ENCODE peak calls at places on chromosomes 6 and 20, in eight cellular contexts. One of them, this sample, is unnamed.

GRCh38 chr6:134175532-134176282 is 123.3 kb upstream of the SLC2A12 start:
- DNase-seq in mammary epithelial cell: peak
- DNase-seq in omental fat pad: peak
- DNase-seq in Calu3: peak
- DNase-seq in pancreas: peak
- DNase-seq in neural crest cell: peak
- DNase-seq in PC-9: peak
- DNase-seq in fibroblast of lung: peak
- DNase-seq in this sample: no peak

GRCh38 chr6:104505838-104506237 is 353.9 kb downstream of the HACE1 start:
- DNase-seq in fibroblast of lung: no peak
- DNase-seq in Calu3: no peak
- DNase-seq in omental fat pad: no peak
- DNase-seq in pancreas: no peak
- DNase-seq in neural crest cell: no peak
- DNase-seq in PC-9: no peak
- DNase-seq in mammary epithelial cell: no peak
- DNase-seq in this sample: no peak

GRCh38 chr6:147131728-147132127 is 72.5 kb upstream of the STXBP5 start:
- DNase-seq in Calu3: no peak
- DNase-seq in fibroblast of lung: peak
- DNase-seq in mammary epithelial cell: no peak
- DNase-seq in PC-9: no peak
- DNase-seq in pancreas: no peak
- DNase-seq in omental fat pad: no peak
- DNase-seq in neural crest cell: no peak
- DNase-seq in this sample: peak

GRCh38 chr20:62219992-62220665 is at the start of gene HRH3:
- DNase-seq in PC-9: no peak
- DNase-seq in fibroblast of lung: peak
- DNase-seq in omental fat pad: no peak
- DNase-seq in mammary epithelial cell: no peak
- DNase-seq in pancreas: peak
- DNase-seq in neural crest cell: peak
- DNase-seq in Calu3: peak
- DNase-seq in this sample: no peak

GRCh38 chr6:50102676-50103075 is 52.9 kb upstream of the DEFB112 start:
- DNase-seq in neural crest cell: no peak
- DNase-seq in fibroblast of lung: no peak
- DNase-seq in PC-9: no peak
- DNase-seq in pancreas: no peak
- DNase-seq in mammary epithelial cell: no peak
- DNase-seq in Calu3: no peak
- DNase-seq in omental fat pad: no peak
- DNase-seq in this sample: no peak

GRCh38 chr20:34175072-34175471 is 63.0 kb upstream of the EIF2S2 start:
- DNase-seq in mammary epithelial cell: no peak
- DNase-seq in fibroblast of lung: no peak
- DNase-seq in omental fat pad: no peak
- DNase-seq in PC-9: no peak
- DNase-seq in neural crest cell: no peak
- DNase-seq in Calu3: no peak
- DNase-seq in pancreas: no peak
- DNase-seq in this sample: no peak

GRCh38 chr6:148524976-148525375 is 182.3 kb downstream of the SASH1 start:
- DNase-seq in fibroblast of lung: peak
- DNase-seq in pancreas: no peak
- DNase-seq in mammary epithelial cell: no peak
- DNase-seq in PC-9: no peak
- DNase-seq in Calu3: no peak
- DNase-seq in omental fat pad: no peak
- DNase-seq in neural crest cell: no peak
- DNase-seq in this sample: no peak

GRCh38 chr6:144006731-144007454 is 1.2 kb downstream of the PLAGL1 start:
- DNase-seq in neural crest cell: no peak
- DNase-seq in PC-9: no peak
- DNase-seq in pancreas: peak
- DNase-seq in omental fat pad: no peak
- DNase-seq in mammary epithelial cell: peak
- DNase-seq in fibroblast of lung: peak
- DNase-seq in Calu3: no peak
- DNase-seq in this sample: no peak

GRCh38 chr6:167013067-167013466 is 13.9 kb downstream of the CEP43 start:
- DNase-seq in mammary epithelial cell: no peak
- DNase-seq in omental fat pad: no peak
- DNase-seq in pancreas: no peak
- DNase-seq in PC-9: no peak
- DNase-seq in fibroblast of lung: no peak
- DNase-seq in Calu3: no peak
- DNase-seq in neural crest cell: no peak
- DNase-seq in this sample: no peak

GRCh38 chr6:90478278-90478677 is 108.6 kb downstream of the MAP3K7 start:
- DNase-seq in Calu3: no peak
- DNase-seq in fibroblast of lung: no peak
- DNase-seq in omental fat pad: no peak
- DNase-seq in mammary epithelial cell: no peak
- DNase-seq in pancreas: no peak
- DNase-seq in PC-9: no peak
- DNase-seq in neural crest cell: no peak
- DNase-seq in this sample: no peak

GRCh38 chr20:19070681-19071441 is 141.6 kb upstream of the SLC24A3 start:
- DNase-seq in PC-9: no peak
- DNase-seq in fibroblast of lung: no peak
- DNase-seq in Calu3: no peak
- DNase-seq in neural crest cell: no peak
- DNase-seq in mammary epithelial cell: no peak
- DNase-seq in omental fat pad: no peak
- DNase-seq in pancreas: no peak
- DNase-seq in this sample: no peak

GRCh38 chr6:257031-257725 is 35.1 kb upstream of the DUSP22 start:
- DNase-seq in mammary epithelial cell: no peak
- DNase-seq in fibroblast of lung: no peak
- DNase-seq in pancreas: no peak
- DNase-seq in neural crest cell: no peak
- DNase-seq in Calu3: no peak
- DNase-seq in omental fat pad: no peak
- DNase-seq in PC-9: peak
- DNase-seq in this sample: no peak

GRCh38 chr6:47023543-47023942 is 18.6 kb downstream of the ADGRF1 start:
- DNase-seq in pancreas: no peak
- DNase-seq in neural crest cell: no peak
- DNase-seq in fibroblast of lung: no peak
- DNase-seq in Calu3: no peak
- DNase-seq in omental fat pad: no peak
- DNase-seq in PC-9: no peak
- DNase-seq in mammary epithelial cell: no peak
- DNase-seq in this sample: no peak

GRCh38 chr6:168243812-168244376 is 75.7 kb downstream of the DACT2 start:
- DNase-seq in omental fat pad: no peak
- DNase-seq in fibroblast of lung: no peak
- DNase-seq in mammary epithelial cell: no peak
- DNase-seq in pancreas: no peak
- DNase-seq in PC-9: no peak
- DNase-seq in Calu3: no peak
- DNase-seq in neural crest cell: no peak
- DNase-seq in this sample: no peak

GRCh38 chr6:85192186-85192585 is 257.7 kb upstream of the NT5E start:
- DNase-seq in Calu3: no peak
- DNase-seq in pancreas: no peak
- DNase-seq in fibroblast of lung: peak
- DNase-seq in PC-9: no peak
- DNase-seq in omental fat pad: no peak
- DNase-seq in mammary epithelial cell: peak
- DNase-seq in neural crest cell: no peak
- DNase-seq in this sample: no peak

GRCh38 chr20:49256261-49256660 is 21.6 kb downstream of the ZNFX1 start:
- DNase-seq in fibroblast of lung: no peak
- DNase-seq in mammary epithelial cell: no peak
- DNase-seq in neural crest cell: no peak
- DNase-seq in pancreas: no peak
- DNase-seq in Calu3: no peak
- DNase-seq in PC-9: no peak
- DNase-seq in omental fat pad: no peak
- DNase-seq in this sample: no peak

GRCh38 chr6:131062245-131063027 is 609 bp downstream of the EPB41L2 start:
- DNase-seq in fibroblast of lung: no peak
- DNase-seq in Calu3: no peak
- DNase-seq in PC-9: no peak
- DNase-seq in neural crest cell: no peak
- DNase-seq in pancreas: peak
- DNase-seq in mammary epithelial cell: no peak
- DNase-seq in omental fat pad: no peak
- DNase-seq in this sample: no peak

GRCh38 chr6:131061041-131061770 is 1.8 kb downstream of the EPB41L2 start:
- DNase-seq in Calu3: no peak
- DNase-seq in fibroblast of lung: peak
- DNase-seq in pancreas: no peak
- DNase-seq in neural crest cell: no peak
- DNase-seq in mammary epithelial cell: no peak
- DNase-seq in PC-9: no peak
- DNase-seq in omental fat pad: no peak
- DNase-seq in this sample: no peak

GRCh38 chr6:131063764-131064272 is 773 bp upstream of the EPB41L2 start:
- DNase-seq in omental fat pad: no peak
- DNase-seq in PC-9: no peak
- DNase-seq in pancreas: no peak
- DNase-seq in fibroblast of lung: no peak
- DNase-seq in mammary epithelial cell: no peak
- DNase-seq in neural crest cell: no peak
- DNase-seq in Calu3: no peak
- DNase-seq in this sample: no peak

GRCh38 chr6:131061771-131062160 is 1.3 kb downstream of the EPB41L2 start:
- DNase-seq in PC-9: no peak
- DNase-seq in mammary epithelial cell: no peak
- DNase-seq in Calu3: no peak
- DNase-seq in fibroblast of lung: no peak
- DNase-seq in omental fat pad: no peak
- DNase-seq in pancreas: no peak
- DNase-seq in neural crest cell: no peak
- DNase-seq in this sample: no peak

GRCh38 chr6:131063028-131063763 is at the start of gene EPB41L2:
- DNase-seq in neural crest cell: peak
- DNase-seq in PC-9: peak
- DNase-seq in mammary epithelial cell: peak
- DNase-seq in fibroblast of lung: peak
- DNase-seq in pancreas: peak
- DNase-seq in omental fat pad: peak
- DNase-seq in Calu3: peak
- DNase-seq in this sample: peak
- TF ChIP-seq CTCF in neural crest cell: peak
- TF ChIP-seq CTCF in PC-9: no peak
- TF ChIP-seq CTCF in mammary epithelial cell: no peak
- TF ChIP-seq CTCF in fibroblast of lung: peak
- TF ChIP-seq CTCF in pancreas: peak
- TF ChIP-seq CTCF in omental fat pad: no peak
- TF ChIP-seq CTCF in Calu3: peak
- TF ChIP-seq CTCF in this sample: peak

DNA sequence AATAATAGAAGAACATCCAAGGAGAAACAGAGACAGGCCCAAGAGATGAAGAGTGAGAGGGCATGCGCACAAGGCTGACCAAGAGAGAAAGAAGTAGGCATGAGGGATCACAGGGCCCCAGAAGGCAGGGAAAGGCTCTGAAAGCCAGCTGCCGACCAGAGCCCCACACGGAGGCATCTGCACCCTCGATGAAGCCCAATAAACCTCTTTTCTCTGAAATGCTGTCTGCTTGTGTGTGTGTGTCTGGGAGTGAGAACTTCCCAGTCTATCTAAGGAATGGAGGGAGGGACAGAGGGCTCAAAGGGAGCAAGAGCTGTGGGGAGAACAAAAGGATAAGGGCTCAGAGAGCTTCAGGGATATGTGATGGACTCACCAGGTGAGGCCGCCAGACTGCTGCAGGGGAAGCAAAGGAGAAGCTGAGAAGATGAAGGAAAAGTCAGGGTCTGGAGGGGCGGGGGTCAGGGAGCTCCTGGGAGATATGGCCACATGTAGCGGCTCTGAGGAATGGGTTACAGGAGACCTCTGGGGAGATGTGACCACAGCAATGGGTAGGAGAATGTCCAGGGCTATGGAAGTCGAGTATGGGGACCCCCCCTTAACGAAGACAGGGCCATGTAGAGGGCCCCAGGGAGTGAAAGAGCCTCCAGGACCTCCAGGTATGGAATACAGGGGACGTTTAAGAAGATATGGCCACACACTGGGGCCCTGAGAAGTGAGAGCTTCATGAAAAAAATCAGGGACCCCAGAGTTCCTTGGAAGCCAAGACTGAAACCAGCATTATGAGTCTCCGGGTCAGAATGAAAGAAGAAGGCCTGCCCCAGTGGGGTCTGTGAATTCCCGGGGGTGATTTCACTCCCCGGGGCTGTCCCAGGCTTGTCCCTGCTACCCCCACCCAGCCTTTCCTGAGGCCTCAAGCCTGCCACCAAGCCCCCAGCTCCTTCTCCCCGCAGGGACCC is 981 bp upstream of the TNF start:
- DNase-seq in PC-9: no peak
- DNase-seq in neural crest cell: no peak
- DNase-seq in pancreas: no peak
- DNase-seq in omental fat pad: no peak
- DNase-seq in fibroblast of lung: no peak
- DNase-seq in Calu3: no peak
- DNase-seq in mammary epithelial cell: no peak
- DNase-seq in this sample: no peak
- TF ChIP-seq CTCF in PC-9: no peak
- TF ChIP-seq CTCF in neural crest cell: no peak
- TF ChIP-seq CTCF in pancreas: no peak
- TF ChIP-seq CTCF in omental fat pad: no peak
- TF ChIP-seq CTCF in fibroblast of lung: no peak
- TF ChIP-seq CTCF in Calu3: no peak
- TF ChIP-seq CTCF in mammary epithelial cell: no peak
- TF ChIP-seq CTCF in this sample: no peak

DNA sequence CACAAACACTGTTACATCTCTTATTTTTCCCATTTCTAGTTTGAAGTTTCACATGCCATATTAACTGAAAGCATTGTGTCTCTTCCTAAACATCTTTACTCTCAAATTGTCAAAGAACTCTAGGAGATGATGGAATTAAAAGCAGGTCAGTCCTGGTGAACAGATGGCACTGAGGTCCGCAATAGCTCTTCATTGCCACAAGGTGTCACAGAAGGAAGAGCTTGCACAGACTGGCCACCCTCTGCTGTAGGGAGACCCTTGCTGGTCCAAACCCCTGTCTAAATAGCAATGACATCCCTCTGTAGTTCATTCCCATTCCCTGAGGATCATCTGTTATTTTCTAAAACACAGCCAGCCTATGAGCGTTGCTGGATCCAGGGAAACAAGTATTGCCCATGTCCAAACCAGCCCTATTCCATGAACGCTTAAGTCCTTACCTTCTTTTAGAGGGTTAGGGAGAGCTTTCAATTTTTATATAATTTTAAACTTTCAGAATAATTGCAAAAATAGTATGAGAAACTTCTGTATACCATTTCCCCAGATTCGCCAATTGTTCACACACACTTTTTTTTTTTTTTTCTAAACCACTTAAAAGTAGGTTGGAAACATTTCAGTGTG is 10.1 kb upstream of the HDAC2 start:
- DNase-seq in Calu3: peak
- DNase-seq in pancreas: no peak
- DNase-seq in PC-9: no peak
- DNase-seq in fibroblast of lung: peak
- DNase-seq in neural crest cell: peak
- DNase-seq in omental fat pad: no peak
- DNase-seq in mammary epithelial cell: no peak
- DNase-seq in this sample: no peak
- TF ChIP-seq CTCF in Calu3: peak
- TF ChIP-seq CTCF in pancreas: no peak
- TF ChIP-seq CTCF in PC-9: peak
- TF ChIP-seq CTCF in fibroblast of lung: peak
- TF ChIP-seq CTCF in neural crest cell: peak
- TF ChIP-seq CTCF in omental fat pad: no peak
- TF ChIP-seq CTCF in mammary epithelial cell: peak
- TF ChIP-seq CTCF in this sample: peak

GRCh38 chr20:53639647-53640440 is 46.2 kb upstream of the ZNF217 start:
- DNase-seq in mammary epithelial cell: no peak
- DNase-seq in neural crest cell: no peak
- DNase-seq in omental fat pad: no peak
- DNase-seq in fibroblast of lung: no peak
- DNase-seq in pancreas: no peak
- DNase-seq in Calu3: no peak
- DNase-seq in PC-9: no peak
- DNase-seq in this sample: no peak
- TF ChIP-seq CTCF in mammary epithelial cell: no peak
- TF ChIP-seq CTCF in neural crest cell: no peak
- TF ChIP-seq CTCF in omental fat pad: no peak
- TF ChIP-seq CTCF in fibroblast of lung: no peak
- TF ChIP-seq CTCF in pancreas: no peak
- TF ChIP-seq CTCF in Calu3: no peak
- TF ChIP-seq CTCF in PC-9: no peak
- TF ChIP-seq CTCF in this sample: no peak

This sample was measured in retinal pigment epithelial cell.